ENCODE peak calls at places on chromosomes 6 and 20, in five cellular contexts. K, F, J, Z and X are unnamed samples.

GRCh38 chr6:113758725-113759576 is 98.2 kb upstream of the MARCKS start:
- DNase-seq in Z (peak), J (no peak), F (no peak), K (no peak), X (no peak)

GRCh38 chr20:32457476-32457986 is 99.4 kb downstream of the ASXL1 start:
- DNase-seq in J (no peak), K (peak), F (peak), Z (peak), X (no peak)

GRCh38 chr20:36465109-36466080 is 75.9 kb upstream of the MYL9 start:
- DNase-seq in Z (peak), J (peak), K (peak), F (peak), X (no peak)

GRCh38 chr6:154298297-154298696 is 58.3 kb downstream of the IPCEF1 start:
- DNase-seq in F (peak), Z (peak), J (no peak), K (no peak), X (no peak)

GRCh38 chr20:10276886-10277580 is 58.4 kb downstream of the SNAP25 start:
- DNase-seq in K (no peak), Z (no peak), J (no peak), F (no peak), X (no peak)

GRCh38 chr20:46954490-46955038 is 59.9 kb downstream of the EYA2 start:
- DNase-seq in F (no peak), K (no peak), J (no peak), Z (peak), X (no peak)

GRCh38 chr6:121205569-121205968 is 128.7 kb downstream of the TBC1D32 start:
- DNase-seq in K (no peak), Z (no peak), F (no peak), J (no peak), X (no peak)

GRCh38 chr6:18997375-18997826 is 610.3 kb downstream of the RNF144B start:
- DNase-seq in F (peak), K (no peak), J (peak), Z (peak), X (no peak)

GRCh38 chr20:62134735-62135231 is 8.4 kb downstream of the PSMA7 start:
- DNase-seq in Z (peak), J (no peak), F (no peak), K (no peak), X (no peak)

GRCh38 chr6:36285187-36285612 is 15.3 kb downstream of the PNPLA1 start:
- DNase-seq in J (no peak), K (no peak), Z (no peak), F (no peak), X (no peak)

GRCh38 chr20:19995220-19995863 is 21.8 kb upstream of the NAA20 start:
- DNase-seq in Z (peak), K (no peak), F (peak), J (peak), X (no peak)

GRCh38 chr20:29409833-29410804 is 1847.3 kb upstream of the DEFB115 start:
- DNase-seq in J (no peak), F (no peak), K (no peak), Z (no peak), X (no peak)

GRCh38 chr6:21265264-21266044 is 328.1 kb upstream of the SOX4 start:
- DNase-seq in J (no peak), Z (peak), K (no peak), F (no peak), X (no peak)

GRCh38 chr6:70520575-70520974 is 46.2 kb upstream of the SDHAF4 start:
- DNase-seq in Z (peak), J (no peak), F (peak), K (no peak), X (no peak)

GRCh38 chr6:49054311-49054710 is 408.7 kb downstream of the MMUT start:
- DNase-seq in Z (no peak), F (no peak), J (no peak), K (no peak), X (no peak)

GRCh38 chr6:14871196-14871595 is 374.7 kb upstream of the JARID2 start:
- DNase-seq in J (no peak), K (peak), F (no peak), Z (no peak), X (no peak)

GRCh38 chr6:105087571-105088211 is 92.1 kb downstream of the POPDC3 start:
- DNase-seq in F (peak), J (peak), Z (peak), K (no peak), X (no peak)

GRCh38 chr20:50286609-50287008 is 96.0 kb downstream of the CEBPB start:
- DNase-seq in F (no peak), K (peak), Z (peak), J (no peak), X (no peak)

GRCh38 chr6:150721411-150722266 is 122.0 kb downstream of the PLEKHG1 start:
- DNase-seq in K (no peak), F (no peak), J (no peak), Z (no peak), X (no peak)

GRCh38 chr6:87660226-87660886 is 41.7 kb downstream of the AKIRIN2 start:
- DNase-seq in Z (peak), K (no peak), J (no peak), F (no peak), X (no peak)

GRCh38 chr6:123777554-123777953 is 26.1 kb upstream of the NKAIN2 start:
- DNase-seq in J (no peak), F (no peak), Z (peak), K (no peak), X (no peak)

GRCh38 chr20:32777177-32777956 is 15.2 kb downstream of the DNMT3B start:
- DNase-seq in K (no peak), J (no peak), F (no peak), Z (no peak), X (no peak)

GRCh38 chr6:142796571-142796970 is 148.4 kb downstream of the HIVEP2 start:
- DNase-seq in J (no peak), Z (peak), K (no peak), F (no peak), X (no peak)

GRCh38 chr20:37345339-37346231 is at the start of gene SRC:
- DNase-seq in K (peak), Z (peak), F (peak), J (peak), X (no peak)

GRCh38 chr20:62156592-62157386 is 13.2 kb downstream of the SS18L1 start:
- DNase-seq in Z (peak), K (peak), F (no peak), J (peak), X (peak)

GRCh38 chr20:53671370-53671769 is 77.7 kb upstream of the ZNF217 start:
- DNase-seq in F (no peak), K (no peak), J (no peak), Z (no peak), X (no peak)

GRCh38 chr20:15597306-15597705 is 975.9 kb downstream of the KIF16B start:
- DNase-seq in K (no peak), Z (no peak), F (no peak), J (peak), X (no peak)

GRCh38 chr20:46602429-46602828 is 48.8 kb downstream of the SLC13A3 start:
- DNase-seq in Z (no peak), J (no peak), F (no peak), K (no peak), X (no peak)

GRCh38 chr6:169894377-169894960 is 143.0 kb downstream of the ERMARD start:
- DNase-seq in F (no peak), J (no peak), K (no peak), Z (no peak), X (no peak)